ENCODE peak calls at places on chromosomes 1 and 21, in six cellular contexts. P is GM23248, S is HCT116, L is MM.1S, W is neural progenitor cell, D is SK-N-SH. Y is an unnamed sample. For H3K36me3 and H4K20me1, the result is how much of the 10 kb centered on the place peaks cover.

GRCh38 chr1:70427976-70428375 is 16.9 kb downstream of the CTH start:
- DNase-seq in W (no peak), D (no peak), S (no peak), P (no peak), L (no peak), Y (no peak)

GRCh38 chr1:218674280-218674773 is 329.2 kb downstream of the TGFB2 start:
- DNase-seq in W (peak), P (peak), S (peak), L (peak), D (no peak), Y (no peak)

GRCh38 chr1:245154429-245155185 is at the start of gene KIF26B:
- DNase-seq in D (peak), P (peak), W (peak), L (peak), S (no peak), Y (no peak)

GRCh38 chr21:42518216-42518615 is 4.6 kb downstream of the SLC37A1 start:
- DNase-seq in S (peak), W (no peak), D (no peak), L (no peak), P (peak), Y (no peak)

GRCh38 chr1:152328801-152329391 is 3.9 kb upstream of the FLG start:
- DNase-seq in S (no peak), L (no peak), W (no peak), P (peak), D (no peak), Y (no peak)

GRCh38 chr1:1628656-1629429 is 3.1 kb upstream of the MMP23B start:
- DNase-seq in W (peak), L (no peak), S (peak), P (no peak), D (no peak), Y (peak)

GRCh38 chr1:179002552-179003345 is 22.9 kb upstream of the FAM20B start:
- DNase-seq in P (peak), D (peak), S (no peak), W (peak), L (peak), Y (peak)

GRCh38 chr1:65431111-65431705 is 10.7 kb downstream of the LEPR start:
- DNase-seq in D (peak), P (peak), W (peak), L (peak), S (no peak), Y (peak)

GRCh38 chr1:156691665-156692408 is 13.5 kb downstream of the CRABP2 start:
- DNase-seq in S (no peak), P (peak), L (no peak), W (peak), D (no peak), Y (no peak)

GRCh38 chr1:223765719-223766340 is 53.5 kb downstream of the CAPN2 start:
- DNase-seq in P (no peak), S (no peak), W (no peak), L (no peak), D (no peak), Y (no peak)

GRCh38 chr1:180542530-180543171 is 16.1 kb upstream of the OVAAL start:
- DNase-seq in L (no peak), W (no peak), P (peak), D (no peak), S (no peak), Y (no peak)

GRCh38 chr1:147236959-147237791 is 5.3 kb upstream of the CHD1L start:
- DNase-seq in D (no peak), S (no peak), L (no peak), P (no peak), W (no peak), Y (no peak)

GRCh38 chr1:102550729-102551384 is 554.1 kb upstream of the OLFM3 start:
- DNase-seq in W (peak), L (peak), S (peak), D (no peak), P (peak), Y (peak)

GRCh38 chr1:38613996-38614395 is 245.6 kb downstream of the RRAGC start:
- DNase-seq in D (no peak), S (no peak), L (no peak), W (peak), P (no peak), Y (no peak)

GRCh38 chr1:51955797-51956527 is 34.5 kb downstream of the RAB3B start:
- DNase-seq in D (no peak), S (no peak), W (peak), L (peak), P (no peak), Y (peak)

GRCh38 chr1:147541672-147542548 is 609 bp downstream of the BCL9 start:
- DNase-seq in L (peak), P (peak), S (no peak), W (peak), D (peak), Y (peak)

GRCh38 chr1:201253906-201254624 is 29.2 kb upstream of the PKP1 start:
- DNase-seq in S (no peak), L (no peak), W (no peak), D (peak), P (no peak), Y (no peak)

GRCh38 chr1:41660570-41661427 is 176.3 kb upstream of the EDN2 start:
- DNase-seq in D (no peak), L (no peak), P (peak), W (no peak), S (no peak), Y (no peak)

GRCh38 chr1:41661428-41662060 is 177.1 kb upstream of the EDN2 start:
- DNase-seq in W (no peak), S (no peak), P (peak), L (no peak), D (no peak), Y (no peak)

GRCh38 chr1:41662061-41662655 is 177.7 kb upstream of the EDN2 start:
- DNase-seq in W (peak), D (peak), L (peak), P (peak), S (peak), Y (no peak)

GRCh38 chr1:41663671-41664400 is 179.4 kb upstream of the EDN2 start:
- DNase-seq in D (no peak), L (no peak), W (no peak), P (no peak), S (no peak), Y (no peak)

DNA sequence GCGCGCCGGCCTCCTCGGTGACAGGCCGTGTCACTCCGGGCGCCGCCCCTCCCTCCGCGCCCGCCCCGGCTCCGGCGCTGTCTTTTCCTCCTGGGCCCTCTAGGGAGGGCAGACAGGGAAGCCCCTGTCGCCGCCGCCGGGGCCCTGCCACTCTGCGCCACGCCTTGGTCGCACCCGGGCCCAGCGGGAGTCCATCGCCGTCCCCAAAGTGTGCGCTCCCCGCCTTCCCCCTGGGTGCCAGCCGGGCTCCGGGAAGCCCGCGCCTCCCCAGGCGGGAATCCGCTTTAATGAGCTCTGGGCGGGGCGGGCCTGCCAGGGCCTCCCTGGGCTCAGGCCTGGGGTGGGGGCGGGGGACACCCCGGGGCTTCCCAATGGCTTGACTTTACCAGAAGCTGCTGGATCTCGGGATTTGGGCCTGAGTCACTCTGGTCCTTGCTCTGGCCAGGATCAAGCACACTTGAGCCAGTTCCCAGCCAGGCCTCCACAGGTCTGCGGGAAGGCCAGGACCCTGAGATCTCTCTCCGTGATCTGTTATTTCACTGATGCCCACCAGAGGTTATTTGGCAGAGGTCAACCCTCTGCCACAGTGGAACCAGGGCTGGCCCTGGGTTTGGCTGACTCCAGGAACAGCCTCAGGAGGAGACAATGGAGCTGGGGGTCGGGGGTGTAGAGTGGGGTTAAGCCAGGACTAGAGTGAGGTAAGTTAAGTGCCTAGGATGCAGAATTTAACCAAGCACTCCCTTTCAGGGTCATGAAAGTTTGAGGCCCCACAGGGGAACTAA is 178.4 kb upstream of the EDN2 start:
- DNase-seq in S (no peak), P (peak), W (peak), D (peak), L (no peak), Y (no peak)
- TF ChIP-seq EZH2phosphoT487 in S (no peak), P (no peak), W (no peak), D (no peak), L (no peak), Y (no peak)

GRCh38 chr21:46116189-46116845 is 18.4 kb downstream of the COL6A2 start:
- DNase-seq in L (no peak), P (no peak), S (no peak), W (no peak), D (peak), Y (no peak)
- H3K36me3 ChIP-seq in L (under half), P (half or more), S (under half), W (under half), D (half or more), Y (under half)

GRCh38 chr1:40058097-40058452 is 17.5 kb downstream of the CAP1 start:
- DNase-seq in W (no peak), D (no peak), S (no peak), P (no peak), L (no peak), Y (no peak)
- H4K20me1 ChIP-seq in W (under half), D (half or more), S (under half), P (under half), L (under half), Y (under half)

DNA sequence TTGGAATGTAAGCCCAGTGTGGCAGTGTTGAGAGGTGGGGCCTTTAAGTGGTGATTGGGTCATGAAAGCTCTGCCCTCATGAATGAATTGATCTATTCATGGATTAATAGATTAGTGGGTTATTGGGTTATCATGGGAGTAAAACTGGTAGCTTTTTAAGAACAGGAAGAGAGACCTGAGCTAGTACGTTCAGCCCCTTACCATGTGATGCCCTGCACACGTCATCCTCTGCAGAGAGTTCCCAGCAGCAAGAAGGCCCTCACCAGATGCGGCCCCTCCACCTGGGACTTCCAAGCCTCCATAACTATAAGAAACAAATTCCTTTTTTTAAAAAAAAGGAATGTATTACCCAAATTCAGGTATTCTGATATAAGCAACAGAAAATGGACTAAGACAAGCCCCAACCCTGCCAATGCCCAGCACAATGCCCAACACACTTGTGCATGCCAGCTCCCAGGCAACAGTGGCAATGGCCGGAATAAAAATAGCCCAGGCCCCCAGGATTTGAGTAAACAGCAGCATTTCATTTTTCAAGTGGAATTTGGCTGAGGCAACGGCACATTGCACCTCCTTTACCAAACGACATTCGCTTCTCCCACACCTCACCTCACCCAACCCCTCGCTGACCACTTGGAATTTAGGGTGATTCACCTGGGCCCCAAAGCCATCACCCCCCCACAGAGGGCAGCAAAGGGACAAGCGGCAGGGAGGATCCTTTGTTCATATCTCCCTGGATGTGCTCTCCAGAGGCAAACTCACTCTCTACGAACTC is 215.9 kb downstream of the TOMM20 start:
- DNase-seq in D (no peak), W (no peak), P (no peak), L (no peak), S (no peak), Y (no peak)
- TF ChIP-seq EZH2phosphoT487 in D (no peak), W (no peak), P (no peak), L (no peak), S (no peak), Y (no peak)

GRCh38 chr1:47993881-47994625 is 3.1 kb downstream of the TRABD2B start:
- DNase-seq in P (no peak), S (no peak), D (no peak), L (no peak), W (no peak), Y (no peak)

GRCh38 chr1:47991187-47991586 is 6.0 kb downstream of the TRABD2B start:
- DNase-seq in W (no peak), L (no peak), S (peak), D (no peak), P (peak), Y (no peak)

GRCh38 chr1:47991698-47992097 is 5.5 kb downstream of the TRABD2B start:
- DNase-seq in W (no peak), S (no peak), P (no peak), L (no peak), D (peak), Y (no peak)

GRCh38 chr1:47993356-47993755 is 3.8 kb downstream of the TRABD2B start:
- DNase-seq in P (no peak), D (no peak), S (no peak), L (no peak), W (no peak), Y (no peak)

GRCh38 chr1:47992720-47993119 is 4.5 kb downstream of the TRABD2B start:
- DNase-seq in D (no peak), S (no peak), W (peak), L (no peak), P (peak), Y (no peak)
- H3K36me3 ChIP-seq in D (under half), S (under half), W (under half), L (under half), P (under half), Y (under half)

GRCh38 chr1:86596891-86597290 is 50.0 kb downstream of the CLCA4 start:
- DNase-seq in P (peak), W (no peak), D (no peak), L (no peak), S (no peak), Y (no peak)
- H4K20me1 ChIP-seq in P (under half), W (under half), D (under half), L (under half), S (under half), Y (under half)

DNA sequence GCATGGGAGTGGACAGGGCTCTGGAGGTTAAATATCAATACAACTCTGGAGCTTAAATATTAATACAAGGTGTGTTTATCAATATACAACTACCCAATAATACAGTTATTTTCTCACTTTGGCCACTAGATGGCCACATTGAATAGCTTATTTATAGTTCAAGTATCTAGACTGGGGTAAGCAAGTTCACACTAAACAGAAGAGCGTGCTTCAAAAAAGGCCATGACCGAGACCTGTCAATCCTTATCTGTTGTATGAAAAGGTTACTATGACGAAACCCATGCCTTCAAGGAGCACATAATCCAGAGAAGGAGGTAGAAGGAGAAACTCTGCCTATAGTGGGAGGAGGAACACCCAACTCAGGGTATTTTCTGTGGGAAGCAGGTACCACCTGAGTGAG is 29.1 kb downstream of the CHML start:
- DNase-seq in D (peak), P (peak), W (peak), L (peak), S (peak), Y (peak)
- TF ChIP-seq EZH2phosphoT487 in D (no peak), P (no peak), W (no peak), L (no peak), S (no peak), Y (no peak)

GRCh38 chr1:22093513-22093912 is 41.0 kb downstream of the CDC42 start:
- DNase-seq in P (no peak), W (no peak), D (no peak), L (no peak), S (no peak), Y (no peak)
- H3K36me3 ChIP-seq in P (under half), W (under half), D (half or more), L (under half), S (under half), Y (half or more)

GRCh38 chr1:182845379-182845778 is 6.2 kb downstream of the DHX9 start:
- DNase-seq in L (no peak), D (no peak), W (no peak), S (no peak), P (no peak), Y (no peak)
- H4K20me1 ChIP-seq in L (half or more), D (half or more), W (half or more), S (half or more), P (under half), Y (half or more)